ENCODE peak calls at places on chromosomes 13 and 19, in five cellular contexts. J is neural progenitor cell, A is astrocyte, U is hepatocyte, Q is GM23338. E is an unnamed sample.

GRCh38 chr13:26604784-26605183 is 47.3 kb downstream of the WASF3 start:
- DNase-seq in A (no peak), U (no peak), J (no peak), Q (no peak), E (no peak)

GRCh38 chr19:45785781-45786532 is 3.7 kb upstream of the DMPK start:
- DNase-seq in J (no peak), U (no peak), A (no peak), Q (no peak), E (no peak)

GRCh38 chr13:31174018-31174417 is 12.3 kb upstream of the HSPH1 start:
- DNase-seq in A (peak; percentile 30), U (no peak), Q (no peak), J (no peak), E (no peak)

GRCh38 chr19:15464394-15465385 is at the start of gene RASAL3:
- DNase-seq in Q (peak; percentile 49), J (no peak), A (no peak), U (no peak), E (no peak)

GRCh38 chr13:73932091-73932490 is 202.1 kb downstream of the KLF12 start:
- DNase-seq in U (no peak), J (no peak), A (no peak), Q (no peak), E (no peak)

GRCh38 chr19:56076413-56076998 is 44.6 kb downstream of the ZNF787 start:
- DNase-seq in U (peak; percentile 73), Q (peak; percentile 77), A (no peak), J (peak; percentile 62), E (peak; percentile 71)

GRCh38 chr13:94658926-94659649 is 53.3 kb downstream of the SOX21 start:
- DNase-seq in U (no peak), A (no peak), Q (peak; percentile 59), J (no peak), E (no peak)

GRCh38 chr19:58395979-58396627 is 647 bp downstream of the RNF225 start:
- DNase-seq in U (peak; percentile 41), A (no peak), J (peak; percentile 61), Q (peak; percentile 71), E (no peak)

GRCh38 chr13:79741006-79741405 is 260.1 kb downstream of the NDFIP2 start:
- DNase-seq in Q (no peak), U (peak; percentile 41), A (peak; percentile 60), J (no peak), E (no peak)

GRCh38 chr13:110662105-110662504 is 43.8 kb downstream of the CARS2 start:
- DNase-seq in Q (no peak), A (no peak), J (no peak), U (no peak), E (no peak)

GRCh38 chr13:32409561-32410440 is 18.1 kb downstream of the N4BP2L1 start:
- DNase-seq in U (peak; percentile 50), A (peak; percentile 66), J (peak; percentile 60), Q (peak; percentile 94), E (no peak)

GRCh38 chr19:13099073-13099999 is 3.3 kb downstream of the LYL1 start:
- DNase-seq in Q (peak; percentile 87), A (no peak), U (peak; percentile 63), J (peak; percentile 65), E (no peak)

GRCh38 chr13:88118952-88119351 is 447.8 kb downstream of the SLITRK5 start:
- DNase-seq in J (no peak), A (no peak), U (no peak), Q (no peak), E (no peak)

GRCh38 chr13:75618308-75618707 is 17.8 kb upstream of the LMO7 start:
- DNase-seq in J (no peak), Q (no peak), A (no peak), U (no peak), E (no peak)

GRCh38 chr13:111789420-111789819 is 277.5 kb upstream of the SOX1 start:
- DNase-seq in Q (no peak), U (no peak), A (no peak), J (no peak), E (no peak)

GRCh38 chr19:41223431-41224234 is 4.6 kb downstream of the AXL start:
- DNase-seq in J (peak; percentile 81), A (peak; percentile 93), U (peak; percentile 71), Q (peak; percentile 76), E (peak; percentile 91)

GRCh38 chr13:66344770-66345367 is 885.3 kb downstream of the PCDH9 start:
- DNase-seq in J (peak; percentile 31), A (no peak), U (no peak), Q (no peak), E (no peak)

GRCh38 chr13:21429217-21429616 is 29.9 kb downstream of the ZDHHC20 start:
- DNase-seq in Q (no peak), U (no peak), J (no peak), A (no peak), E (no peak)

GRCh38 chr13:98324105-98324504 is 147.0 kb upstream of the RNF113B start:
- DNase-seq in J (no peak), Q (no peak), A (peak; percentile 31), U (no peak), E (no peak)

GRCh38 chr19:5245631-5246553 is 94.7 kb downstream of the PTPRS start:
- DNase-seq in Q (no peak), U (no peak), A (no peak), J (no peak), E (no peak)

GRCh38 chr13:74203576-74203975 is 69.4 kb upstream of the KLF12 start:
- DNase-seq in J (no peak), A (peak; percentile 47), Q (no peak), U (no peak), E (no peak)

DNA sequence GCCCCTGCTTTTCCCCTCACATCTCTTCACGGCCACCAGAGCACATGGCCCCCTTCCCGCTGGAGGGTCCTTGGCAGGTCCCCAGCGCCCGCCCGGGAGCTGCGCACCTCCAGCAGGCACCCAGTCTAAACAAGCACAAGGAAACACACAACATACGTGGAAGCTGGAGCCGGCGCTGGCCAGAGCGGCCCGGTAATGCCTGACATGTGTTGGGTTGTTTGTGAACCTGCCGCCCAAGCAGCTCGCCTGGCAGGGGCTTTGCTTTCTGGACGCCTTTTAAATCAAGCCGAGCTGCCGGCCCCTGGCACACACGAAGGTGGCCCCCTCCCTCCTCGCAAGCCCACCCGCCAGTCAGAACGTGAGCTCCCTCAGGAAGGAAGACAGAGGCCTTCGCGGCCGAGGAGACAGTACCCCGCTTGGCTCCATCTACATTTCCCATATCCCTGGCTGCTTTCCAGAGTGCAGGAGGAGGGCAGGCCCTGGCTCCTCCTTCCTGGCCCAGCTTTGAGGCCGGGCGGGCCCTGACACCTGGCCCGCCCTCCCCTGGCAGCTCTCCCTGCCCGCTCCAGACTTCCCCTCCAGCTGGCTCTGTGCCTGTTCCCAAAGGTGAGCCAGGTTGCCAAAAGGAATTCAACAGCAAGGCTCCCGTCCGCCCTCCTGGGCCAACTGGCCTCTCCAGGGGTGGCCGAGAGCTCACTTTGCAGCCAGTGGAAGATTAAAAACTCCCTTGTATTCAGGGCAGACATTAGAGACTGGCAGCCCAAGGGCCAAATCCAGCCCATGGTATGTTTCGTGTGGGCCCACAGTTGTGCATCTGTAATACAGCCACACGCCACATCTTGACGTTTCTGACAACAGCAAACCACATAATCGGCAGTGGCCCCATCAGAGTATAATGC is 28.7 kb downstream of the COMP start:
- DNase-seq in A (peak; percentile 65), J (no peak), U (peak; percentile 79), Q (peak; percentile 65), E (peak; percentile 87)
- H3K27ac ChIP-seq in A (no peak overlapping the region), J (no peak overlapping the region), U (peak overlapping the region; percentile 88), Q (no peak overlapping the region), E (no peak overlapping the region)

GRCh38 chr19:10430505-10431253 is 10.3 kb downstream of the PDE4A start:
- DNase-seq in Q (peak; percentile 41), A (no peak), J (peak; percentile 44), U (peak; percentile 74), E (no peak)

GRCh38 chr19:10431943-10432735 is 11.8 kb downstream of the PDE4A start:
- DNase-seq in A (no peak), J (peak; percentile 73), U (peak; percentile 55), Q (peak; percentile 60), E (no peak)

GRCh38 chr19:10433131-10433536 is 12.8 kb downstream of the PDE4A start:
- DNase-seq in Q (no peak), J (no peak), U (no peak), A (no peak), E (no peak)

GRCh38 chr19:10432736-10433130 is 12.4 kb downstream of the PDE4A start:
- DNase-seq in J (no peak), U (no peak), A (no peak), Q (peak; percentile 27), E (no peak)

DNA sequence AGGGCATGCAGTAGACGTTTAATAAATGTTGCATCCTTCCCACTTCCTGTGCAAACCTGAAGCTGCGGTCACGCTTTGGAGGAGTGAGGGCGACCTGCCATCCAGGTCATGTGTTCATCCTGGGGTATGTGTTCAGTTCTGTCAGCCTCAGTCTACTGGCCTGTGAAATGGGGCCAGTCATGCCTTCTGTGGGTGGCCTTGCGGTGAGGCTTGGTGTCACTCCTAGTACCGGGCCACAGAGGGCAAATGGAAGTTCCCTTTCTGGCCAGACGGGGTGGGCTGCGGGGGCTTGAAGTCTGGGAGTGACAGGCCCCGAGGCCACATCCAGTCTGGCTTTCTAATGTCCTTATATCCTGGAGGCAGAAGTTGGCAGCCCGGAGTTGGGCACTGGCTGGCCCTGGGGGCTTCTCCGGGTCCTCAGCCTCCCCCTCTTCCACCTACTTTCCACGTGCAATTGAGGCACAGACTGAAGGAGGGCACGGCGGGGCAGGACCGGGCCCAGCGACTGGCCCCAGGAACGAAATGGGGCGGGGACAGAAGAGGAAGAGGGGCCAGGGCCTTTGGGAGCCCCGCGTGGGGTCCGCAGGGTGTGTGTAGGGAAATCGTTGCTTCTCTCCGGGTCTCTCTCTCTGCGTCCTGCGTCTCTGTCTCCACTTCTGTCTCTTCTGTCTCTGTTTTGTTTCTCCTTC is 11.1 kb downstream of the PDE4A start:
- DNase-seq in U (no peak), J (no peak), Q (peak; percentile 49), A (no peak), E (no peak)
- TF ChIP-seq EZH2 in U (no peak), J (peak; percentile 88), Q (peak; percentile 42), A (peak; percentile 45), E (no peak)

GRCh38 chr13:20400774-20401173 is 124.9 kb downstream of the CRYL1 start:
- DNase-seq in A (peak; percentile 61), J (no peak), U (no peak), Q (no peak), E (no peak)

GRCh38 chr13:20399961-20400360 is 125.7 kb downstream of the CRYL1 start:
- DNase-seq in J (no peak), Q (no peak), U (no peak), A (no peak), E (no peak)

GRCh38 chr13:20398459-20398858 is 127.2 kb downstream of the CRYL1 start:
- DNase-seq in Q (no peak), U (no peak), A (no peak), J (no peak), E (no peak)

GRCh38 chr13:20397896-20398295 is 127.8 kb downstream of the CRYL1 start:
- DNase-seq in Q (no peak), U (no peak), A (no peak), J (no peak), E (no peak)

DNA sequence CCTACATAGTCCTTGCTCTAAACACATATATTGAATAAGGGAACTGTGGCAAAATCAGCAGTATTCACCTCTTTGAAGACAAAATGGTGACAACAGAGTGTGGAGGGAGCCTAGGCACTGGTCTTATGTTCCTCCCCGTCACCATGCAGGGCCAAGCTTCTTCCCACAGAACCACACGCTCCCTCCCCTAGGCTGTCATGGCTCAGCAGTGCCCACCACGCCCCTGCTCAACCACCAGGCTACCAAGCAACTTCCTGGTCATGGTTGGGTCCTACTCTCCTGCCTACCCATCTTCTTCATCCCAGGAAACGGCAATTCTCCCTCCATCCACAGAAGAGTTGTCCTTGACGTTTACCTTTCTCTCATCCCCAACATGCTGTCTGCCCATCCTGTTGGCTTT is 126.1 kb downstream of the CRYL1 start:
- DNase-seq in J (no peak), A (no peak), U (no peak), Q (no peak), E (no peak)
- H3K27ac ChIP-seq in J (no peak overlapping the region), A (no peak overlapping the region), U (no peak overlapping the region), Q (no peak overlapping the region), E (no peak overlapping the region)

GRCh38 chr19:35784401-35785086 is 9.2 kb downstream of the ARHGAP33 start:
- DNase-seq in A (no peak), U (peak; percentile 46), J (peak; percentile 87), Q (peak; percentile 95), E (no peak)
- TF ChIP-seq EZH2 in A (no peak), U (no peak), J (no peak), Q (no peak), E (no peak)